ENCODE peak calls at places on chromosomes 5 and 9, in six cellular contexts. O, W, K, H, B and P are unnamed samples.

GRCh38 chr5:164967354-164967753 is 1461.9 kb downstream of the MAT2B start:
- DNase-seq in O (no peak), W (no peak), K (no peak), H (no peak), B (no peak), P (no peak)

GRCh38 chr5:2741946-2742345 is 9.5 kb downstream of the IRX2 start:
- DNase-seq in O (no peak), W (no peak), K (no peak), H (no peak), B (no peak), P (no peak)

GRCh38 chr9:123562844-123563346 is 206.9 kb downstream of the CRB2 start:
- DNase-seq in O (no peak), W (no peak), K (peak; percentile 38), H (no peak), B (peak; percentile 78), P (no peak)

GRCh38 chr9:107489687-107490605 is at the start of gene KLF4:
- DNase-seq in O (peak; percentile 96), W (peak; percentile 80), K (peak; percentile 79), H (peak; percentile 63), B (peak; percentile 88), P (peak; percentile 97)

GRCh38 chr5:145925803-145926202 is 10.6 kb upstream of the SH3RF2 start:
- DNase-seq in O (peak; percentile 93), W (no peak), K (no peak), H (no peak), B (no peak), P (no peak)

GRCh38 chr5:6703791-6704190 is 9.4 kb upstream of the TENT4A start:
- DNase-seq in O (no peak), W (no peak), K (no peak), H (no peak), B (no peak), P (no peak)

GRCh38 chr9:91134608-91135007 is 227.1 kb downstream of the AUH start:
- DNase-seq in O (no peak), W (no peak), K (no peak), H (no peak), B (no peak), P (no peak)

GRCh38 chr5:112002368-112002767 is 245.4 kb upstream of the NREP start:
- DNase-seq in O (no peak), W (no peak), K (no peak), H (no peak), B (peak; percentile 18), P (no peak)

GRCh38 chr9:88011005-88011766 is 36.9 kb upstream of the CDK20 start:
- DNase-seq in O (no peak), W (no peak), K (no peak), H (no peak), B (no peak), P (no peak)

GRCh38 chr5:219492-219891 is 1.4 kb downstream of the SDHA start:
- DNase-seq in O (no peak), W (peak; percentile 52), K (peak; percentile 37), H (no peak), B (no peak), P (no peak)

GRCh38 chr9:6506571-6506970 is 93.6 kb downstream of the UHRF2 start:
- DNase-seq in O (no peak), W (no peak), K (no peak), H (no peak), B (no peak), P (no peak)

GRCh38 chr9:137023583-137023991 is 4.5 kb downstream of the ABCA2 start:
- DNase-seq in O (no peak), W (no peak), K (no peak), H (no peak), B (no peak), P (no peak)

GRCh38 chr5:73278693-73279092 is 105.7 kb downstream of the TMEM174 start:
- DNase-seq in O (no peak), W (peak; percentile 52), K (no peak), H (no peak), B (no peak), P (no peak)